ENCODE peak calls at places on chromosomes 5 and 9, in four cellular contexts. One of them, this sample, is unnamed.

GRCh38 chr9:79492092-79492995 is 79.4 kb upstream of the TLE4 start:
- DNase-seq in trophoblast cell: peak
- DNase-seq in H1: no peak
- DNase-seq in neuronal stem cell: no peak
- DNase-seq in this sample: peak

GRCh38 chr9:38622083-38622674 is 1.8 kb upstream of the ANKRD18A start:
- DNase-seq in neuronal stem cell: peak
- DNase-seq in trophoblast cell: peak
- DNase-seq in H1: peak
- DNase-seq in this sample: no peak

GRCh38 chr5:9653811-9654210 is 23.7 kb upstream of the TAS2R1 start:
- DNase-seq in neuronal stem cell: no peak
- DNase-seq in H1: no peak
- DNase-seq in trophoblast cell: peak
- DNase-seq in this sample: peak

GRCh38 chr9:129242971-129243561 is 65.0 kb upstream of the IER5L start:
- DNase-seq in neuronal stem cell: no peak
- DNase-seq in trophoblast cell: peak
- DNase-seq in H1: no peak
- DNase-seq in this sample: peak

GRCh38 chr5:133421394-133421793 is 190.9 kb downstream of the FSTL4 start:
- DNase-seq in H1: peak
- DNase-seq in trophoblast cell: peak
- DNase-seq in neuronal stem cell: no peak
- DNase-seq in this sample: no peak

GRCh38 chr9:114558027-114558675 is 29.4 kb upstream of the ATP6V1G1 start:
- DNase-seq in neuronal stem cell: no peak
- DNase-seq in H1: no peak
- DNase-seq in trophoblast cell: no peak
- DNase-seq in this sample: no peak

GRCh38 chr5:171623551-171624097 is 162.0 kb upstream of the SMIM23 start:
- DNase-seq in trophoblast cell: no peak
- DNase-seq in H1: peak
- DNase-seq in neuronal stem cell: peak
- DNase-seq in this sample: no peak

GRCh38 chr9:27189426-27189825 is 80.4 kb downstream of the TEK start:
- DNase-seq in neuronal stem cell: no peak
- DNase-seq in trophoblast cell: no peak
- DNase-seq in H1: no peak
- DNase-seq in this sample: no peak

GRCh38 chr5:177133845-177134652 is 476 bp downstream of the NSD1 start:
- DNase-seq in trophoblast cell: peak
- DNase-seq in neuronal stem cell: peak
- DNase-seq in H1: peak
- DNase-seq in this sample: peak

GRCh38 chr9:4293293-4293931 is 6.5 kb downstream of the GLIS3 start:
- DNase-seq in trophoblast cell: peak
- DNase-seq in neuronal stem cell: no peak
- DNase-seq in H1: no peak
- DNase-seq in this sample: peak

GRCh38 chr9:132670816-132671371 is 630 bp downstream of the GTF3C4 start:
- DNase-seq in neuronal stem cell: peak
- DNase-seq in trophoblast cell: no peak
- DNase-seq in H1: peak
- DNase-seq in this sample: peak
- H2AFZ ChIP-seq in neuronal stem cell: peak
- H2AFZ ChIP-seq in trophoblast cell: peak
- H2AFZ ChIP-seq in H1: no peak
- H2AFZ ChIP-seq in this sample: peak

DNA sequence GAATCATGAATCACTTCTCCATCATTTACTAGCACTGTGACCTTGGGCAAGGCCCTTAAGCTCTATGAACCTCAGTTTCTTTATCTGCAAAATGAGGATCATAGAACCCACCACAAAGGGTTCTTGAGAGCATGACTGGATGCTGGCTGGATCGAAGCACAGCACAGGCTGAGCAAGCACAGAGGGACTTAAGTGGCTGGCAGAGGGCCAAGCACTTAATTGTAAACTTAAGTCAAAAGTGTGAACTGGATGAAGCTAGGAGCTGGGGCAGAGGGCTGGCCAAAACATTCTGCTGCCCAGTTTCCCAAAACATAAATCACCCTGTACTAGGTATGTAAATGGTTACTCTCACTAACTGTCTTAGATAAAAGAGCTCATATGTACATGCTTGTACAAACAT is 112.3 kb upstream of the WWC1 start:
- DNase-seq in neuronal stem cell: no peak
- DNase-seq in trophoblast cell: no peak
- DNase-seq in H1: no peak
- DNase-seq in this sample: no peak
- H3K23ac ChIP-seq in neuronal stem cell: no peak
- H3K23ac ChIP-seq in trophoblast cell: no peak
- H3K23ac ChIP-seq in H1: no peak
- H3K23ac ChIP-seq in this sample: no peak

GRCh38 chr5:178577376-178577839 is 12.8 kb downstream of the COL23A1 start:
- DNase-seq in neuronal stem cell: peak
- DNase-seq in H1: peak
- DNase-seq in trophoblast cell: no peak
- DNase-seq in this sample: no peak

GRCh38 chr5:178576591-178577351 is 13.4 kb downstream of the COL23A1 start:
- DNase-seq in trophoblast cell: peak
- DNase-seq in neuronal stem cell: peak
- DNase-seq in H1: peak
- DNase-seq in this sample: no peak

GRCh38 chr5:178581621-178582020 is 8.6 kb downstream of the COL23A1 start:
- DNase-seq in neuronal stem cell: no peak
- DNase-seq in trophoblast cell: peak
- DNase-seq in H1: no peak
- DNase-seq in this sample: no peak

GRCh38 chr5:178580556-178580955 is 9.6 kb downstream of the COL23A1 start:
- DNase-seq in trophoblast cell: no peak
- DNase-seq in neuronal stem cell: no peak
- DNase-seq in H1: no peak
- DNase-seq in this sample: no peak

GRCh38 chr5:178577944-178578343 is 12.2 kb downstream of the COL23A1 start:
- DNase-seq in H1: peak
- DNase-seq in neuronal stem cell: no peak
- DNase-seq in trophoblast cell: no peak
- DNase-seq in this sample: no peak
- H2AFZ ChIP-seq in H1: peak
- H2AFZ ChIP-seq in neuronal stem cell: no peak
- H2AFZ ChIP-seq in trophoblast cell: no peak
- H2AFZ ChIP-seq in this sample: peak

DNA sequence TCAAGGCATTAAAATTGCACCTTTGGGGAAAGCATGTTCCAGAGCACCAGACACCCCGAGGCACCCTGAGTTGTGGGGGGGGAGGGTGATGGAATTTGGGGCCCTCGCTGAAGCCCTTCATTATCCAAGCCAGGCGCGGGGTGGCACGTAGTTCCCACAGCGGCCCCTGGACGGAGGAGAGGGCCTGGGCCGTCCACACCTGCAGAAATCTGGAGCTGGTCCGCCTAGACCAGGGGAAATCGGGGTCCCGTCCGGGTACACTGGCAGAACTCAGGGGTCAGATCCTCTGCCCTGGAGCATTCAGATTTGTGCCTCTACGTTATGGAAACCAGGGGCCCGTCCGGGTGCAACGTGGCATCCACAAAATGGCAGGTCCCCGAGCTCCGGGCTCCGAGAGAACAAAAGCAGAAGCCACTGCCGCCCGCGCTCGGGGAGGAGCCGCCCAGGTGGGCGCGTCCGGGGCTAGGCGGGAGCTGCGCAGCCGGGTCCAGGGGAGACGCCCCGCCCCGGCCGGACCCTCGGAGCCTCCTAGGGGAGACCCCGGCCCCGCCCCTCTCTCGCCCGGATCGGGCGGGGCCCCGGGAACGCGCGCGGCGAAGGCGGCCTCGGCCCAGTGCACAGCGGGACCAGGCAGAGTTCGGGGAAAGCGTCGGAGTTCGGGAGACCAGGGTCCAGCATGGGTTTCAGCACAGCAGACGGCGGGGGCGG is at the start of gene PLEKHG4B:
- DNase-seq in trophoblast cell: peak
- DNase-seq in neuronal stem cell: peak
- DNase-seq in H1: peak
- DNase-seq in this sample: no peak
- H3K23ac ChIP-seq in trophoblast cell: no peak
- H3K23ac ChIP-seq in neuronal stem cell: no peak
- H3K23ac ChIP-seq in H1: no peak
- H3K23ac ChIP-seq in this sample: no peak

GRCh38 chr5:82820958-82821880 is 256.0 kb downstream of the TMEM167A start:
- DNase-seq in trophoblast cell: no peak
- DNase-seq in neuronal stem cell: no peak
- DNase-seq in H1: no peak
- DNase-seq in this sample: no peak
- H2AFZ ChIP-seq in trophoblast cell: no peak
- H2AFZ ChIP-seq in neuronal stem cell: peak
- H2AFZ ChIP-seq in H1: peak
- H2AFZ ChIP-seq in this sample: no peak

GRCh38 chr5:98773464-98774191 is at the start of gene RGMB:
- DNase-seq in H1: peak
- DNase-seq in trophoblast cell: peak
- DNase-seq in neuronal stem cell: peak
- DNase-seq in this sample: peak
- H3K23ac ChIP-seq in H1: no peak
- H3K23ac ChIP-seq in trophoblast cell: no peak
- H3K23ac ChIP-seq in neuronal stem cell: peak
- H3K23ac ChIP-seq in this sample: peak

DNA sequence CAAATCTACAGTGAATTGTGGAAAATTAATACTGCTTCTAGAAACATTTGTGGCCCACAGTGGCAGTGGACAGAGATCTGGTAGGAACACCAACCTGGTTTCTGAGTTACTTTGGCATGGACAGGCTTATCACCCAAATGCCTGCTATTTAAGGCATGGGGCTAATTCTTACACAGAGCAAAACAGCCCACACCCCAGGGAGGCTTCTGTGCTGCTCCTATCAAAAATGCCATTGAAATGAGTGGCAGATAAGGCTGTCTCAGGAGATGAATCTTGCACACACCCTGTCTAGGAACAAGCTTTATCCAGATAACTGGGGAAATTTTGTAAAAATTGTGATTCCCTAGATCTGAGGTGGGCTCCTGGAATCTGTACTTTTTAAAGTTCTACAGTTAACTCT is 307.1 kb downstream of the TLE1 start:
- DNase-seq in trophoblast cell: peak
- DNase-seq in H1: no peak
- DNase-seq in neuronal stem cell: no peak
- DNase-seq in this sample: no peak
- H2AFZ ChIP-seq in trophoblast cell: no peak
- H2AFZ ChIP-seq in H1: no peak
- H2AFZ ChIP-seq in neuronal stem cell: no peak
- H2AFZ ChIP-seq in this sample: no peak

GRCh38 chr5:147508711-147509040 is 1.2 kb downstream of the DPYSL3 start:
- DNase-seq in H1: no peak
- DNase-seq in trophoblast cell: no peak
- DNase-seq in neuronal stem cell: no peak
- DNase-seq in this sample: peak

GRCh38 chr5:147509041-147509709 is 693 bp downstream of the DPYSL3 start:
- DNase-seq in trophoblast cell: no peak
- DNase-seq in H1: peak
- DNase-seq in neuronal stem cell: peak
- DNase-seq in this sample: peak

GRCh38 chr5:147507480-147508126 is 2.3 kb downstream of the DPYSL3 start:
- DNase-seq in H1: no peak
- DNase-seq in trophoblast cell: no peak
- DNase-seq in neuronal stem cell: no peak
- DNase-seq in this sample: peak

GRCh38 chr5:147510885-147511284 is 1.0 kb upstream of the DPYSL3 start:
- DNase-seq in trophoblast cell: no peak
- DNase-seq in H1: no peak
- DNase-seq in neuronal stem cell: no peak
- DNase-seq in this sample: no peak

DNA sequence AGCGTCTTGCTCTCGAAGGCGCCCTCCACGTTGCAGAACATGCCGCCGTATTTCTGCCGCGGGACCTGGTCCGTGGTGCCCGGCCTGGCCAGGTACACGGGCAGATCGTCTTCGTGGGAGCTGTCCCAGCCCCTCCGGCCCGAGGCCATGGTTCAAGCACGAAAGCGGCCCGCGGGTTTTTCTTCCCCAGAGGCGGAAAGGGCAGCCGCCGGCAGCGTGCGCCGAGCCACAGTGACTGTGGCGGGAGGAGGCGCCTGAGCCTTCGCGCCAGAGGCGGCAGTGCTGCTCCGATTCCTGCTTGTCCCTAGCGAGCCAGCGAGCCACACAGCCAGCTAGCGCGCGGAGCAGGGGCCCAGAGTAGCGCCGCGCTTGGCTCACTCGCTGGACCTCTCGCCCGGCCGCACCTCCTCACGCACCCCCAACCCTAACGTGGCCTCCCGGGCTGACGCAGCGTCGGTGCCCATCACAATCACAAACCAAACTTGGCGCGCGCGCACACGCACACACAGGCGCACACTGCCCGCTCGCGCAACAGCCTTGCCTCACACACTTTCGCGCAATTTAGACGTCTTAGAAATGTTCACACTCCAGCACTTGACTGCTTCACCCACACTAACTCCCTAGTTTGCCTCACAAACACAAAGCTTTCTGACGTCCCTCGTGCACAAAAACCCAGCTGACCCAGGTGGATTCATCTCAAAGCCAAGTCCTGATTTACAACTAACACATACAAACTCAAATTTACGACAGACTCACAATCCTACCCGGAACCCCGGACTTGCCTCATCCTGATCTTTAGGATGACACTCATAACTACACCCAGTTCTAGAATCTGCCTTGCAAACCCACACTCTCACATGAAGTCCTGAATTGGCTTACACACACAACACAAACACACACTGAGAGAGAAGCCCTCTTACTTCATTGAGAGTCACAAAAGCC is at the start of gene DPYSL3:
- DNase-seq in H1: peak
- DNase-seq in neuronal stem cell: peak
- DNase-seq in trophoblast cell: peak
- DNase-seq in this sample: peak
- H3K23ac ChIP-seq in H1: no peak
- H3K23ac ChIP-seq in neuronal stem cell: peak
- H3K23ac ChIP-seq in trophoblast cell: no peak
- H3K23ac ChIP-seq in this sample: peak

GRCh38 chr5:61308699-61309098 is 23.4 kb upstream of the ZSWIM6 start:
- DNase-seq in H1: no peak
- DNase-seq in trophoblast cell: no peak
- DNase-seq in neuronal stem cell: no peak
- DNase-seq in this sample: no peak

GRCh38 chr5:61304611-61305369 is 27.3 kb upstream of the ZSWIM6 start:
- DNase-seq in H1: no peak
- DNase-seq in trophoblast cell: peak
- DNase-seq in neuronal stem cell: no peak
- DNase-seq in this sample: peak

GRCh38 chr5:61307196-61307590 is 24.9 kb upstream of the ZSWIM6 start:
- DNase-seq in H1: no peak
- DNase-seq in neuronal stem cell: no peak
- DNase-seq in trophoblast cell: no peak
- DNase-seq in this sample: no peak

GRCh38 chr5:61307611-61308010 is 24.4 kb upstream of the ZSWIM6 start:
- DNase-seq in neuronal stem cell: no peak
- DNase-seq in H1: no peak
- DNase-seq in trophoblast cell: no peak
- DNase-seq in this sample: no peak

GRCh38 chr5:61306531-61307195 is 25.4 kb upstream of the ZSWIM6 start:
- DNase-seq in trophoblast cell: peak
- DNase-seq in H1: no peak
- DNase-seq in neuronal stem cell: no peak
- DNase-seq in this sample: peak
- H2AFZ ChIP-seq in trophoblast cell: no peak
- H2AFZ ChIP-seq in H1: no peak
- H2AFZ ChIP-seq in neuronal stem cell: no peak
- H2AFZ ChIP-seq in this sample: peak

This sample was measured in IMR-90.